ENCODE peak calls at places on chromosomes 7 and 10, in seven cellular contexts. O is heart right ventricle, W is fibroblast of mammary gland, P is psoas muscle, Z is AG10803, C is tibial artery, G is adrenal gland. D is an unnamed sample.

GRCh38 chr7:130288829-130289228 is 4.1 kb upstream of the CPA4 start:
- DNase-seq in P (no peak), Z (no peak), G (no peak), O (no peak), W (no peak), C (no peak), D (no peak)

GRCh38 chr10:14971867-14972448 is 12.8 kb downstream of the MEIG1 start:
- DNase-seq in G (peak), W (peak), C (no peak), P (peak), O (no peak), Z (no peak), D (peak)

GRCh38 chr10:86961481-86962091 is 3.2 kb downstream of the SNCG start:
- DNase-seq in G (peak), W (peak), C (peak), Z (no peak), P (no peak), O (no peak), D (peak)

GRCh38 chr10:93299195-93299594 is 182.9 kb downstream of the MYOF start:
- DNase-seq in Z (no peak), G (no peak), C (no peak), W (no peak), O (no peak), P (no peak), D (no peak)

GRCh38 chr7:52764502-52765169 is 270.8 kb upstream of the POM121L12 start:
- DNase-seq in C (no peak), O (no peak), Z (no peak), W (peak), P (no peak), G (no peak), D (peak)

GRCh38 chr7:151260471-151260870 is 12.0 kb upstream of the SMARCD3 start:
- DNase-seq in Z (no peak), P (no peak), C (no peak), O (no peak), G (no peak), W (no peak), D (no peak)

GRCh38 chr10:71243756-71244637 is 31.6 kb downstream of the UNC5B start:
- DNase-seq in C (no peak), G (no peak), Z (peak), W (peak), P (no peak), O (no peak), D (peak)

GRCh38 chr7:45162943-45163691 is 5.5 kb downstream of the RAMP3 start:
- DNase-seq in P (no peak), Z (no peak), C (no peak), W (no peak), G (no peak), O (no peak), D (no peak)

GRCh38 chr10:86918022-86918471 is 39.4 kb downstream of the MMRN2 start:
- DNase-seq in G (no peak), O (no peak), W (peak), Z (no peak), P (no peak), C (no peak), D (peak)

GRCh38 chr10:43196131-43196980 is 58.1 kb downstream of the CSGALNACT2 start:
- DNase-seq in C (peak), Z (no peak), O (peak), G (peak), P (no peak), W (no peak), D (no peak)

GRCh38 chr10:33897255-33897893 is 562.9 kb upstream of the NRP1 start:
- DNase-seq in P (no peak), O (no peak), Z (no peak), G (no peak), W (peak), C (no peak), D (peak)

GRCh38 chr7:121994625-121995410 is 121.9 kb downstream of the PTPRZ1 start:
- DNase-seq in C (no peak), W (peak), Z (peak), O (peak), G (peak), P (peak), D (peak)

GRCh38 chr10:71973777-71974488 is 9.7 kb downstream of the CHST3 start:
- DNase-seq in Z (no peak), P (no peak), O (no peak), C (no peak), W (no peak), G (no peak), D (no peak)

GRCh38 chr10:121154846-121155245 is 303.7 kb downstream of the WDR11 start:
- DNase-seq in P (no peak), O (no peak), C (no peak), G (no peak), Z (no peak), W (no peak), D (peak)

GRCh38 chr7:151082151-151083070 is 882 bp downstream of the TMUB1 start:
- DNase-seq in O (no peak), C (peak), W (no peak), P (peak), Z (no peak), G (peak), D (no peak)

GRCh38 chr10:50312464-50313437 is 61.4 kb upstream of the ASAH2 start:
- DNase-seq in P (no peak), G (no peak), O (no peak), Z (peak), C (no peak), W (peak), D (peak)

GRCh38 chr10:68202965-68203358 is 29.0 kb downstream of the ATOH7 start:
- DNase-seq in G (peak), Z (peak), P (no peak), O (no peak), C (no peak), W (peak), D (peak)

GRCh38 chr7:151388007-151388297 is 21.9 kb downstream of the WDR86 start:
- DNase-seq in O (no peak), Z (no peak), C (no peak), P (no peak), G (no peak), W (no peak), D (no peak)

GRCh38 chr10:28997736-28998135 is 291.1 kb upstream of the LYZL1 start:
- DNase-seq in G (no peak), C (no peak), O (no peak), Z (no peak), P (no peak), W (no peak), D (no peak)

GRCh38 chr10:1629326-1630036 is 107.8 kb downstream of the ADARB2 start:
- DNase-seq in C (no peak), O (no peak), P (no peak), Z (no peak), W (no peak), G (no peak), D (peak)

GRCh38 chr7:46534593-46535271 is 613.7 kb upstream of the IGFBP3 start:
- DNase-seq in O (peak), P (no peak), Z (peak), W (peak), C (peak), G (peak), D (peak)

GRCh38 chr7:82105463-82105862 is 335.6 kb upstream of the HGF start:
- DNase-seq in O (no peak), W (peak), C (no peak), P (no peak), G (no peak), Z (peak), D (peak)

GRCh38 chr7:119254741-119255140 is 1018.2 kb upstream of the KCND2 start:
- DNase-seq in Z (no peak), O (no peak), G (no peak), C (no peak), P (no peak), W (peak), D (no peak)

GRCh38 chr7:69652947-69653701 is 54.8 kb downstream of the AUTS2 start:
- DNase-seq in P (no peak), G (no peak), C (no peak), W (no peak), O (no peak), Z (no peak), D (no peak)

GRCh38 chr7:14144109-14144508 is 154.6 kb upstream of the ETV1 start:
- DNase-seq in O (no peak), W (no peak), Z (no peak), C (no peak), P (no peak), G (no peak), D (no peak)

GRCh38 chr10:104054430-104054829 is 31.2 kb downstream of the COL17A1 start:
- DNase-seq in Z (peak), O (no peak), W (peak), G (peak), C (no peak), P (no peak), D (peak)

GRCh38 chr10:110175406-110175805 is 32.0 kb upstream of the MXI1 start:
- DNase-seq in O (peak), W (peak), P (no peak), G (no peak), Z (no peak), C (no peak), D (no peak)

GRCh38 chr7:29345590-29345989 is 151.0 kb downstream of the CHN2 start:
- DNase-seq in Z (peak), C (no peak), P (peak), O (peak), W (peak), G (peak), D (peak)
- TF ChIP-seq CTCF in Z (peak), C (no peak), P (peak), O (peak), W (peak), G (peak), D (peak)

DNA sequence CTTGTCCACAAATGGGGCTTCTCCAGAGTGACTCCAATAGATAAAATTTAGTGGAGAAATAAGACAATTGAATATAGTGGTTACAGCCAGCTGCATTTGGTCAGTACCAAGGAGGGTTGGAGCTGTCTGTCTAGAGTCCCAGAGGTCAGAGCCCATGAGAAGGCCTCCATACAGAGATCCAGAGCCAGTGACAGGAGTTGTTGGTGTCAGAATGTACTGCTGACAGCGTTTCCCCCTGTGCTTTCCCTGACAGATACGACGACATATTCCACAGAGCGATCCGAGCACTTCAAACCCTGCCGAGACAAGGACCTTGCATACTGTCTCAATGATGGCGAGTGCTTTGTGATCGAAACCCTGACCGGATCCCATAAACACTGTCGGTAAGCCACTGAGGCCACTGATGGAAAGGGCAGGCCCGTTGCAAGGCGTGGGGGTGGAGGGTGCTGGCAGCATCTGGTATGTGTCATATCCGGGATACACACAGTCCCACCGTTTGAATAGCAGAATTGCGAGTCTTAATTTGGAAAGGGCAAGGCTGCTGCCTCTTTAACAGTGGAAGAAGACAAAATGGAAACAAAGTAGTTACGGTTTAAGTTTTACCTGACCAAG is 483.6 kb downstream of the NRG3 start:
- DNase-seq in O (peak), C (no peak), W (peak), Z (peak), G (no peak), P (no peak), D (peak)
- TF ChIP-seq CTCF in O (no peak), C (no peak), W (no peak), Z (no peak), G (no peak), P (no peak), D (no peak)

GRCh38 chr10:113062977-113063967 is 113.2 kb downstream of the TCF7L2 start:
- DNase-seq in W (no peak), P (no peak), Z (no peak), C (no peak), G (no peak), O (no peak), D (no peak)
- TF ChIP-seq CTCF in W (no peak), P (no peak), Z (no peak), C (no peak), G (peak), O (no peak), D (no peak)

GRCh38 chr7:155631155-155631554 is 13.3 kb upstream of the RBM33 start:
- DNase-seq in O (no peak), Z (no peak), W (no peak), G (no peak), P (no peak), C (no peak), D (no peak)
- TF ChIP-seq CTCF in O (no peak), Z (no peak), W (no peak), G (no peak), P (no peak), C (no peak), D (no peak)

GRCh38 chr7:107501593-107501992 is 31.7 kb downstream of the GPR22 start:
- DNase-seq in O (no peak), P (no peak), W (peak), Z (peak), C (no peak), G (no peak), D (peak)
- TF ChIP-seq CTCF in O (no peak), P (peak), W (peak), Z (peak), C (peak), G (peak), D (peak)

DNA sequence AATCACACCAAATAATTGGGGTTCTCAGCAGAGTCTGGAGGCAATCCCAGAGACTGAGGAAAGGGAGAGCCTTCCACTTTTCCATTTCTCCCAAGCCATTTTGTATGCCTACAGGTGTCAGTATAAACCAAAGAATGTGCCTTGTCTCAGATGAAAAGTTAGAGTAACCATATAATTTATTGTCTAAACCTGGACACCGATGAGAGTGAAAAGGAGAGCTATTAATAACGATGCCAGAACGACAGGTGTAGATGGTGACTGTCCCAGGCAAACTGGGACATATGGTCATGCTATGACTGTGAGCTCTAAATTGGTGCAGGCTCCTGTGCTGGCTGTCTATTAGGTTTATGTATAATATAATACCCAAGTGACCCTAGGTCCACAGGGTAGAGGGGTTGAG is 219.6 kb downstream of the ARHGAP12 start:
- DNase-seq in G (no peak), O (no peak), W (no peak), P (no peak), Z (no peak), C (no peak), D (no peak)
- TF ChIP-seq CTCF in G (peak), O (no peak), W (no peak), P (peak), Z (peak), C (no peak), D (no peak)

GRCh38 chr7:37848297-37848696 is at the start of gene NME8:
- DNase-seq in Z (no peak), P (no peak), O (no peak), C (no peak), W (no peak), G (no peak), D (no peak)

DNA sequence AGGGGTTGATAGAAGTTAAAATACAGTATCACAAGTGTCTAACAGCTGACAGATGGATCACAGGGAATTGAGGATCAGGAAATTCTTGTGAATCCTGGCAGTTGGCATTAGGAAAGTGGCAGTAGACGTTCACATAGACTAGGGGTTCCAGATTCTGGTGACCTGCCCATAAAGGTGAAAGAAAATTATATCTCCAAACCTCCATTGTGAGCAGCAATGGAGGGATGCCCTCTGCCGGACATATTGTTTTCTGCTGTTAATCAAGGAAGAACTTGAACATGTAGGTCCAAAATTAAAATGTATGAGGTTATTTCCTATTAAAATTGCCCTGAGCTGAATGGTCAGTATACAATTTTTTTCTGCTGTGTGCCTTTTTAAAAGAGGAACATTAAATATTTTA is 5.1 kb downstream of the NME8 start:
- DNase-seq in Z (no peak), C (no peak), G (no peak), O (no peak), W (no peak), P (no peak), D (peak)
- TF ChIP-seq CTCF in Z (peak), C (no peak), G (no peak), O (no peak), W (peak), P (no peak), D (peak)

DNA sequence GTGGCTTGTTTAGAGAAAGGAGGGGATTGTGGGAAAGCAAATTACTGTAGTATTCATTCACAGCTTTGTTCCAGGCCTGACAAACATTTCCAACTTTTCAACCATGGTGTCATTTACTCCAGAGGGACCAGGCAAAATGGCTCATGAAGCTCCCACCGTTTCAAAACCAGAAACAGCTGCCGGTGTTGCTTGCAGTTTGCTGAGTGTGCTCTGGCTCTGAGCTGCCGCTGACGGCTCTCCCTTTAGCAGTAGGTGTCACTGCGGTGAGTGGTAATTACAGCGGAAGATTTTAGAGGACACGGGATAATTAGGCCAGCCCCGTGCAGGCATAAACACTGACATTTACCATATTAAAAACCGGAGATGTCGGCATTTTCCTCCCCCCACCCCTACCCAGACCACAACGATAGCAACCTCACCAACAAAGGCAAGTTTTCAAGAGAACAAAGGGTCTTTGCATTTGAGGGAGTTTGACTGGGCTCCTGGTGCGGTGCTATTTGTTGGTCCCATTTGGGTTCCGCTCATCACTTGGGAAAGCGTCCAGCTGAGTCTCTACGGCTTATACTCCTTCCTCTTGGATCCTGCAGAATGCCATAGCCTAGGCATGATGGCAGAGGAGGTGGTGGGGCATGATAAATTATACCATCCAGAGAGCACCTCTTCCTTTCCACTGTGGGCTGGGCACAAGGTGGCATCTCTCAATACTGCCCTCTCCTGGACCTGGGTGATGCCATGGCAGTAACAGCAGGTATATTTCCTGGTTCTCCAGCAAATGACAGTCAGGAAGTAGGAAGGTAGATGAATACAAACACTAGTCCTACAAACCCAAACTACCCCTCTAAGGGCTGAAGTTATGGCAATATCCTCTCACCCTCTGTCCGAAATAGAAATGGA is 1005.2 kb downstream of the KCNMA1 start:
- DNase-seq in Z (no peak), W (no peak), G (peak), C (no peak), P (no peak), O (no peak), D (peak)
- TF ChIP-seq CTCF in Z (peak), W (peak), G (no peak), C (no peak), P (no peak), O (no peak), D (peak)

GRCh38 chr10:125699562-125700143 is 16.7 kb upstream of the TEX36 start:
- DNase-seq in W (no peak), C (no peak), Z (no peak), O (no peak), P (no peak), G (no peak), D (no peak)

GRCh38 chr10:125694874-125695273 is 11.9 kb upstream of the TEX36 start:
- DNase-seq in P (no peak), C (no peak), W (peak), G (no peak), Z (peak), O (no peak), D (no peak)

GRCh38 chr10:125698599-125698998 is 15.6 kb upstream of the TEX36 start:
- DNase-seq in W (no peak), C (no peak), P (no peak), Z (no peak), G (no peak), O (no peak), D (no peak)

DNA sequence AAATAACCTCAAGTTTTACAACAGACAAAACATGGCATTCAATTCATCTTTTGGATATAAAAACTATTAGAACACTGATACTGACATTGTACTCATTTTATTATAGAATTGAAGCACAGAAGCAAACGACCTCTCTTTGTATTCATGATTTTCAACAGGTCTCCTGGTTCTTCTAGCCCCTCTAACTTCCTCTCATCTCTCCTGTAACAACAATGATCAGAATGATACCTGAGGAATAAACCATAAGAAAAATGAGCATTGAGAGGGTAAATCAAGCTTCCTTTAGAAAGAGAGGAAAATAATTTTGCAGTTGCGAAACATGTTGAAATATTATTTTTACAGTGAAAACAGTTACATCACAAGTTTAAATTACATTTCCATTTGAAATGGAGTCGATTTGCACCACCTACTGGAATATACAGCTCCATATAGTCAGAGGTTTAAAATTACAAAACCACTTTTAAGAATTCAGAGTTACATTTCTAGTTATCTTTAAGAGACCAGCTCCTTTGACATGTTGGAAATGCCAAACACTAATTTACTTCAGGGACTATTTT is 17.5 kb upstream of the TEX36 start:
- DNase-seq in C (no peak), P (no peak), G (no peak), Z (peak), O (no peak), W (peak), D (peak)
- TF ChIP-seq CTCF in C (no peak), P (no peak), G (no peak), Z (peak), O (no peak), W (peak), D (peak)